ENCODE peak calls at places on chromosomes 6 and 20, in four cellular contexts. Z is sigmoid colon, V is left ventricle myocardium inferior, D is lung. R is an unnamed sample. For H3K36me3, the result is how much of the 10 kb centered on the place peaks cover.

GRCh38 chr6:11798096-11798495 is 19.5 kb upstream of the ADTRP start:
- DNase-seq in Z (no peak), V (no peak), D (no peak), R (no peak)

GRCh38 chr20:63682384-63683139 is 13.9 kb upstream of the TNFRSF6B start:
- DNase-seq in Z (peak), V (peak), D (peak), R (peak)

GRCh38 chr20:39266989-39267388 is 304.8 kb downstream of the DHX35 start:
- DNase-seq in Z (no peak), V (no peak), D (no peak), R (no peak)

GRCh38 chr6:106510090-106510970 is 119.0 kb downstream of the RTN4IP1 start:
- DNase-seq in Z (peak), V (peak), D (peak), R (peak)

GRCh38 chr20:697826-698225 is 22.2 kb upstream of the SCRT2 start:
- DNase-seq in Z (peak), V (no peak), D (no peak), R (no peak)

GRCh38 chr6:167734662-167735497 is 91.8 kb upstream of the AFDN start:
- DNase-seq in Z (peak), V (no peak), D (no peak), R (no peak)

GRCh38 chr20:4637081-4637797 is 84.5 kb upstream of the PRND start:
- DNase-seq in Z (no peak), V (no peak), D (no peak), R (no peak)

GRCh38 chr6:38027685-38028373 is 208.3 kb downstream of the ZFAND3 start:
- DNase-seq in Z (no peak), V (no peak), D (no peak), R (no peak)

GRCh38 chr6:81802356-81802755 is 49.9 kb upstream of the TENT5A start:
- DNase-seq in Z (no peak), V (no peak), D (no peak), R (no peak)

GRCh38 chr20:45842169-45842812 is 8.7 kb downstream of the SNX21 start:
- DNase-seq in Z (peak), V (no peak), D (no peak), R (no peak)

GRCh38 chr6:14258695-14259655 is 141.4 kb downstream of the CD83 start:
- DNase-seq in Z (no peak), V (no peak), D (no peak), R (no peak)

GRCh38 chr6:163264662-163265035 is 149.9 kb upstream of the QKI start:
- DNase-seq in Z (no peak), V (no peak), D (no peak), R (no peak)

GRCh38 chr6:168507297-168507696 is 66.3 kb downstream of the SMOC2 start:
- DNase-seq in Z (no peak), V (no peak), D (no peak), R (no peak)

GRCh38 chr20:37394543-37395410 is 48.8 kb downstream of the SRC start:
- DNase-seq in Z (no peak), V (no peak), D (no peak), R (peak)

GRCh38 chr20:60589624-60590023 is 631.4 kb downstream of the CDH26 start:
- DNase-seq in Z (no peak), V (no peak), D (no peak), R (no peak)

GRCh38 chr6:51350308-51350904 is 531.7 kb downstream of the TFAP2B start:
- DNase-seq in Z (no peak), V (no peak), D (no peak), R (no peak)

GRCh38 chr20:54149765-54150264 is 24.0 kb downstream of the CYP24A1 start:
- DNase-seq in Z (no peak), V (no peak), D (no peak), R (no peak)

GRCh38 chr20:54151511-54152226 is 22.1 kb downstream of the CYP24A1 start:
- DNase-seq in Z (no peak), V (no peak), D (no peak), R (no peak)

GRCh38 chr20:54151073-54151436 is 22.7 kb downstream of the CYP24A1 start:
- DNase-seq in Z (no peak), V (no peak), D (no peak), R (no peak)

GRCh38 chr20:54146672-54147071 is 27.1 kb downstream of the CYP24A1 start:
- DNase-seq in Z (no peak), V (no peak), D (no peak), R (no peak)

GRCh38 chr20:54148947-54149764 is 24.6 kb downstream of the CYP24A1 start:
- DNase-seq in Z (no peak), V (no peak), D (no peak), R (no peak)
- H3K27ac ChIP-seq in Z (no peak), V (no peak), D (no peak), R (peak)

GRCh38 chr20:36369739-36370138 is 63.6 kb downstream of the DLGAP4 start:
- DNase-seq in Z (no peak), V (no peak), D (no peak), R (no peak)
- H3K36me3 ChIP-seq in Z (under half), V (under half), D (under half), R (under half)

GRCh38 chr6:109457596-109457996 is 2.0 kb upstream of the MICAL1 start:
- DNase-seq in Z (no peak), V (no peak), D (no peak), R (no peak)
- H3K27ac ChIP-seq in Z (no peak), V (peak), D (peak), R (no peak)

GRCh38 chr20:33167859-33168258 is at the start of gene BPIFA2:
- DNase-seq in Z (no peak), V (no peak), D (no peak), R (no peak)

GRCh38 chr20:33169176-33169794 is 1.3 kb downstream of the BPIFA2 start:
- DNase-seq in Z (no peak), V (no peak), D (no peak), R (peak)

GRCh38 chr20:33176101-33176500 is 8.1 kb downstream of the BPIFA2 start:
- DNase-seq in Z (no peak), V (no peak), D (no peak), R (no peak)

GRCh38 chr20:33175123-33175522 is 7.2 kb downstream of the BPIFA2 start:
- DNase-seq in Z (no peak), V (no peak), D (no peak), R (peak)

DNA sequence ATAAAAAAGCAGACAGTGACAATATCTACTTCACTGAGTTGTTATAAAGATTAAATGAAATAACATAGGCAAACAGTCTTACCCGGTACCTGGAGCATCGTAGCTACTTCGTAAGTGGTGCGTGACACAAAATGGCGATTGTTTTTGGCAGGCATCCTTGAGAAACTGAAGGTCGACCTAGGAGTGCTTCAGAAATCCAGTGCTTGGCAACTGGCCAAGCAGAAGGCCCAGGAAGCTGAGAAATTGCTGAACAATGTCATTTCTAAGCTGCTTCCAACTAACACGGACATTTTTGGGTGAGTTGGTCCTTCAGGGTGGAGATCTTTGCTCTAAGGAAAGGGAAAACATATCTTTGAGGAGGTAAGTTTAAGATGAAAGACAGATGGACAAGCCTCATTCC is 4.8 kb downstream of the BPIFA2 start:
- DNase-seq in Z (no peak), V (no peak), D (no peak), R (peak)
- H3K36me3 ChIP-seq in Z (under half), V (under half), D (under half), R (under half)

GRCh38 chr20:17608701-17609497 is 39.0 kb downstream of the DSTN start:
- DNase-seq in Z (peak), V (no peak), D (no peak), R (no peak)

GRCh38 chr20:17611540-17612286 is 41.8 kb downstream of the DSTN start:
- DNase-seq in Z (peak), V (no peak), D (no peak), R (peak)

GRCh38 chr20:17611290-17611539 is 41.3 kb downstream of the DSTN start:
- DNase-seq in Z (no peak), V (no peak), D (no peak), R (no peak)

GRCh38 chr20:17610566-17611289 is 40.9 kb downstream of the DSTN start:
- DNase-seq in Z (no peak), V (no peak), D (no peak), R (no peak)

GRCh38 chr20:17609978-17610377 is 40.1 kb downstream of the DSTN start:
- DNase-seq in Z (no peak), V (no peak), D (no peak), R (no peak)
- H3K27ac ChIP-seq in Z (peak), V (peak), D (peak), R (no peak)

GRCh38 chr20:41425180-41425884 is 58.7 kb upstream of the EMILIN3 start:
- DNase-seq in Z (no peak), V (no peak), D (no peak), R (peak)
- H3K36me3 ChIP-seq in Z (half or more), V (half or more), D (under half), R (half or more)

R was measured in RWPE2.